ENCODE peak calls at places on chromosomes 7 and 10, in five cellular contexts. J is A549, X is IMR-90, U is GM12878, W is K562. F is an unnamed sample.

GRCh38 chr7:36396150-36396549 is 6.5 kb downstream of the ANLN start:
- DNase-seq in J (no peak), W (no peak), U (no peak), X (peak; percentile 75), F (no peak)

GRCh38 chr10:132036887-132037675 is 28.7 kb upstream of the JAKMIP3 start:
- DNase-seq in J (peak; percentile 57), X (no peak), U (no peak), W (no peak), F (no peak)

GRCh38 chr7:142459557-142459963 is 201.7 kb upstream of the PRSS58 start:
- DNase-seq in J (peak; percentile 30), W (peak; percentile 73), U (no peak), X (peak; percentile 90), F (peak; percentile 25)

GRCh38 chr7:16644987-16645592 is 464 bp downstream of the ANKMY2 start:
- DNase-seq in W (peak; percentile 54), X (no peak), J (peak; percentile 49), U (no peak), F (no peak)

GRCh38 chr10:124291009-124291671 is 127.6 kb downstream of the OAT start:
- DNase-seq in W (no peak), J (no peak), U (no peak), X (no peak), F (no peak)

GRCh38 chr7:51592822-51593221 is 276.2 kb upstream of the COBL start:
- DNase-seq in X (no peak), J (no peak), W (no peak), U (no peak), F (no peak)

GRCh38 chr7:113392841-113393540 is 274.6 kb upstream of the SMIM30 start:
- DNase-seq in X (no peak), J (no peak), W (no peak), U (no peak), F (no peak)

GRCh38 chr10:127346604-127347003 is 150.2 kb upstream of the INSYN2A start:
- DNase-seq in J (no peak), X (no peak), W (no peak), U (no peak), F (no peak)

GRCh38 chr7:151592330-151592729 is 72.6 kb upstream of the RHEB start:
- DNase-seq in U (no peak), X (no peak), W (no peak), J (no peak), F (no peak)

GRCh38 chr10:131616040-131616439 is 284.8 kb upstream of the PPP2R2D start:
- DNase-seq in W (no peak), X (no peak), U (no peak), J (no peak), F (no peak)

DNA sequence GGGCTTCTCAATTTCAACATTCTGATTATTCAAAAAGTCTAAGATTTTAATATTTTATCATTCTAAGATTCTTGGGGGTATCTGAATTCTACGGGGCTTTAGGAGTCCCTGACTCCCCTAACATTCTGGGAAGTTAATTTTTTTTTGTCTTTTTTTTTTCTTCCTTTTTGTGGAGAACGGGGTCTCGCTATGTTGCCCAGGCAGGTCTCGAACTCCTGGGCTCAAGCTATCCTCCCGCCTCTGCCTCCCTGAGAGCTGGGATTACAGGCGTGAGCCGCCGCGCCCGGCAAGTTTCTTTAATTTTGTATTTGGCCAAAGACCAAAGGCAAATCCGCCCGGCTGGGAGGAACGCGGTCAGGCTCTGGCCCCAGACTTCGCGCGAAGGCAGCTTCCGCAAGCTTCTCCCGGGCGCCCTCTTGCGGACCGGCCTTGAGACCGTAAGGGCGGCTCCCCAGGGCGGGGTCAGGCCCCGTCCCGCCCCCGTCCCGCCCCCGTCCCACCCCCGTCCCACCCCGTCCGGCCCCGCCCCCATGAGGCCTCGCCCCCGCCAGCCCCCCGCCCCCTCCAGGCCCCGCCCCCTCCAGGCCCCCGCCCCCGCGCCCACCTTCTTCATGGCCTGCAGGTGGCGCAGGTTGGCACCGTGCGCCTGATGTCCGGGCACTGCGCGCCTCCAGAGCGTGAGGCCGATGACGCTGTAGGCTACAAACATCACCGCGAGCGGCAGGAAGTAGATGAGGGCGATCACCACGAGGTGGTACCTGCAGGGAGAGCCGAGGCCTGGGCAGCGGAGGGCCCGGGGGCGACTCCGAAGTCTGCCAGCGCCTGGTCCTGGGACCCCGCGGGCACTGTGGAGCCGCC is 8.2 kb downstream of the TACR2 start:
- DNase-seq in W (peak; percentile 99), U (peak; percentile 62), X (peak; percentile 89), J (peak; percentile 96), F (peak; percentile 80)
- TF ChIP-seq POLR2A in W (peak; percentile 66), U (peak; percentile 78), X (no peak), J (peak; percentile 51), F (no peak)

GRCh38 chr10:115624448-115624847 is 531.3 kb downstream of the ATRNL1 start:
- DNase-seq in X (no peak), W (no peak), J (no peak), U (no peak), F (peak; percentile 3)
- TF ChIP-seq BHLHE40 in X (no peak), W (no peak), J (no peak), U (no peak), F (no peak)

DNA sequence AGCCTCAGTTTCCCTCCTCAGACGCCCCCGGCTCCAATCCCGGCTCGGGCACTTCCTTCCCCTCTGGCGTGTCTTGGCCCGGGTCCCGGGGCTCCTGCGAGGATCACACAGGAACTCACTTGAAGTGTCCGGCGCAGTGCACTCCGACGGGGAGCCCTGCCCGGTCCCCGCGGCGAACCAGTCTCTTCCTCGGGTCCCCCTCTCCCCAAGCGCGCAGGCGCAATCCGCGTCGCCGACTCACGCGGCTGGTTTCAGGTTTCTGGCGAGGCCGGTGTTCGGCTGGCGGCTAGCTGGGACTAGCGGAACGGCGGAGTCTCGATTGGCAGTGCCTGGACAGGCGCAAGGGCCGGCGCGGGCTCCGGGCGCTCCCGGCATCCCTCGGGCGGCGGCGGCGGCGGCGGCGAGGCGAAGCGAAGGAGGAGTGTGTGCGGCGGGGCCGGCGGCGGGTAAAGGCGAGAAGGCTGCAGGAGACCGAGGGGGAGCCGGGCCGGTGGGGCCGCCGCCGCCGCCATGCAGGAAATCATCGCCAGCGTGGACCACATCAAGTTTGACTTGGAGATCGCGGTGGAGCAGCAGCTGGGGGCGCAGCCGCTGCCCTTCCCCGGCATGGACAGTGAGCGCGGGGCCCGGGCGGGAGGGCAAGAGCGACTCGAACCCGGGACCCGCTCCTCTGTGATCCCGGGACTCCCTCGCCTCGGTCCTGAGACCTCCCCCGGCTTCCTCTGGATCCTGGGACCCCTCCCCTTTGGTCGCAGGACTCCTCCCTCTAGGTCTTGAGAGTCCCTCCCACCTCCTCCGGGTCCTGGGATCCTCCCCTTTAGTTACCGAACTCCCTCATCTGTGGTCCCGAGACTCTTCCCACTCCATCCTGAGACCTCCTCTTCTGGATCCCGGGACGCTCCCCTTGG is at the start of the genes CPSF4 and PTCD1:
- DNase-seq in J (peak; percentile 98), X (peak; percentile 94), W (peak; percentile 98), U (peak; percentile 71), F (peak; percentile 90)
- TF ChIP-seq POLR2A in J (peak; percentile 64), X (peak; percentile 41), W (peak; percentile 90), U (peak; percentile 89), F (peak; percentile 91)

GRCh38 chr7:24817339-24817738 is 60.1 kb upstream of the GSDME start:
- DNase-seq in J (no peak), W (no peak), X (no peak), U (no peak), F (no peak)

GRCh38 chr7:24821045-24821853 is 64.0 kb upstream of the GSDME start:
- DNase-seq in X (peak; percentile 96), J (peak; percentile 86), U (peak; percentile 88), W (peak; percentile 73), F (peak; percentile 35)

GRCh38 chr7:24820730-24821044 is 63.4 kb upstream of the GSDME start:
- DNase-seq in W (peak; percentile 19), X (no peak), J (peak; percentile 79), U (no peak), F (peak; percentile 61)

GRCh38 chr7:24816868-24817267 is 59.6 kb upstream of the GSDME start:
- DNase-seq in W (no peak), U (no peak), J (no peak), X (no peak), F (no peak)

GRCh38 chr7:24819916-24820689 is 62.8 kb upstream of the GSDME start:
- DNase-seq in J (peak; percentile 81), X (peak; percentile 90), W (peak; percentile 83), U (no peak), F (peak; percentile 74)
- TF ChIP-seq BHLHE40 in J (no peak), X (no peak), W (no peak), U (peak; percentile 12), F (no peak)